ENCODE peak calls at places on chromosomes 12 and 14, in five cellular contexts. One of them, this sample, is unnamed.

GRCh38 chr14:93965968-93966474 is 10.3 kb downstream of the ASB2 start:
- DNase-seq in GM12865: no peak
- DNase-seq in esophagus muscularis mucosa: no peak
- DNase-seq in aorta: no peak
- DNase-seq in suprapubic skin: no peak
- DNase-seq in this sample: no peak

GRCh38 chr12:617304-617915 is 45.8 kb downstream of the NINJ2 start:
- DNase-seq in GM12865: no peak
- DNase-seq in esophagus muscularis mucosa: no peak
- DNase-seq in aorta: no peak
- DNase-seq in suprapubic skin: no peak
- DNase-seq in this sample: no peak

GRCh38 chr14:86943391-86944365 is 1049.3 kb downstream of the GALC start:
- DNase-seq in GM12865: no peak
- DNase-seq in esophagus muscularis mucosa: no peak
- DNase-seq in aorta: no peak
- DNase-seq in suprapubic skin: no peak
- DNase-seq in this sample: no peak

GRCh38 chr12:95265765-95266164 is 48.2 kb downstream of the VEZT start:
- DNase-seq in GM12865: no peak
- DNase-seq in esophagus muscularis mucosa: no peak
- DNase-seq in aorta: no peak
- DNase-seq in suprapubic skin: no peak
- DNase-seq in this sample: no peak

GRCh38 chr14:54182419-54183040 is 214.3 kb upstream of the CDKN3 start:
- DNase-seq in GM12865: no peak
- DNase-seq in esophagus muscularis mucosa: no peak
- DNase-seq in aorta: no peak
- DNase-seq in suprapubic skin: no peak
- DNase-seq in this sample: no peak

GRCh38 chr12:58819345-58819744 is 101.0 kb downstream of the LRIG3 start:
- DNase-seq in GM12865: no peak
- DNase-seq in esophagus muscularis mucosa: no peak
- DNase-seq in aorta: no peak
- DNase-seq in suprapubic skin: no peak
- DNase-seq in this sample: no peak

GRCh38 chr12:130649101-130649571 is 67.0 kb downstream of the RIMBP2 start:
- DNase-seq in GM12865: no peak
- DNase-seq in esophagus muscularis mucosa: no peak
- DNase-seq in aorta: no peak
- DNase-seq in suprapubic skin: peak
- DNase-seq in this sample: no peak

GRCh38 chr12:124829008-124829707 is 34.5 kb downstream of the SCARB1 start:
- DNase-seq in GM12865: no peak
- DNase-seq in esophagus muscularis mucosa: no peak
- DNase-seq in aorta: no peak
- DNase-seq in suprapubic skin: no peak
- DNase-seq in this sample: no peak

GRCh38 chr12:86193931-86194330 is 62.3 kb downstream of the MGAT4C start:
- DNase-seq in GM12865: no peak
- DNase-seq in esophagus muscularis mucosa: no peak
- DNase-seq in aorta: no peak
- DNase-seq in suprapubic skin: no peak
- DNase-seq in this sample: no peak

GRCh38 chr12:100026241-100026640 is 41.5 kb upstream of the ANKS1B start:
- DNase-seq in GM12865: no peak
- DNase-seq in esophagus muscularis mucosa: no peak
- DNase-seq in aorta: no peak
- DNase-seq in suprapubic skin: no peak
- DNase-seq in this sample: no peak

GRCh38 chr14:22296722-22297121 is 292.3 kb downstream of the DAD1 start:
- DNase-seq in GM12865: no peak
- DNase-seq in esophagus muscularis mucosa: no peak
- DNase-seq in aorta: no peak
- DNase-seq in suprapubic skin: no peak
- DNase-seq in this sample: no peak

GRCh38 chr12:71938728-71939385 is at the start of gene TPH2:
- DNase-seq in GM12865: peak
- DNase-seq in esophagus muscularis mucosa: no peak
- DNase-seq in aorta: peak
- DNase-seq in suprapubic skin: no peak
- DNase-seq in this sample: peak

GRCh38 chr12:51392556-51393237 is 1.5 kb upstream of the GALNT6 start:
- DNase-seq in GM12865: peak
- DNase-seq in esophagus muscularis mucosa: no peak
- DNase-seq in aorta: no peak
- DNase-seq in suprapubic skin: no peak
- DNase-seq in this sample: no peak

GRCh38 chr14:99268776-99269510 is 3.1 kb downstream of the BCL11B start:
- DNase-seq in GM12865: no peak
- DNase-seq in esophagus muscularis mucosa: no peak
- DNase-seq in aorta: no peak
- DNase-seq in suprapubic skin: peak
- DNase-seq in this sample: no peak

GRCh38 chr12:66319266-66319954 is 17.1 kb downstream of the HELB start:
- DNase-seq in GM12865: no peak
- DNase-seq in esophagus muscularis mucosa: no peak
- DNase-seq in aorta: no peak
- DNase-seq in suprapubic skin: no peak
- DNase-seq in this sample: no peak

GRCh38 chr14:35384386-35385041 is 20.0 kb downstream of the NFKBIA start:
- DNase-seq in GM12865: no peak
- DNase-seq in esophagus muscularis mucosa: no peak
- DNase-seq in aorta: no peak
- DNase-seq in suprapubic skin: no peak
- DNase-seq in this sample: peak

GRCh38 chr14:99215277-99215676 is 56.7 kb downstream of the BCL11B start:
- DNase-seq in GM12865: no peak
- DNase-seq in esophagus muscularis mucosa: no peak
- DNase-seq in aorta: peak
- DNase-seq in suprapubic skin: peak
- DNase-seq in this sample: peak

GRCh38 chr14:93977790-93978581 is 1.6 kb upstream of the ASB2 start:
- DNase-seq in GM12865: peak
- DNase-seq in esophagus muscularis mucosa: no peak
- DNase-seq in aorta: no peak
- DNase-seq in suprapubic skin: no peak
- DNase-seq in this sample: no peak

GRCh38 chr14:101780887-101781239 is 19.4 kb downstream of the PPP2R5C start:
- DNase-seq in GM12865: no peak
- DNase-seq in esophagus muscularis mucosa: peak
- DNase-seq in aorta: peak
- DNase-seq in suprapubic skin: no peak
- DNase-seq in this sample: peak

GRCh38 chr14:29759521-29760340 is 167.9 kb downstream of the PRKD1 start:
- DNase-seq in GM12865: peak
- DNase-seq in esophagus muscularis mucosa: no peak
- DNase-seq in aorta: no peak
- DNase-seq in suprapubic skin: no peak
- DNase-seq in this sample: no peak

GRCh38 chr14:34180428-34180827 is 229.6 kb upstream of the EGLN3 start:
- DNase-seq in GM12865: peak
- DNase-seq in esophagus muscularis mucosa: no peak
- DNase-seq in aorta: no peak
- DNase-seq in suprapubic skin: no peak
- DNase-seq in this sample: no peak

DNA sequence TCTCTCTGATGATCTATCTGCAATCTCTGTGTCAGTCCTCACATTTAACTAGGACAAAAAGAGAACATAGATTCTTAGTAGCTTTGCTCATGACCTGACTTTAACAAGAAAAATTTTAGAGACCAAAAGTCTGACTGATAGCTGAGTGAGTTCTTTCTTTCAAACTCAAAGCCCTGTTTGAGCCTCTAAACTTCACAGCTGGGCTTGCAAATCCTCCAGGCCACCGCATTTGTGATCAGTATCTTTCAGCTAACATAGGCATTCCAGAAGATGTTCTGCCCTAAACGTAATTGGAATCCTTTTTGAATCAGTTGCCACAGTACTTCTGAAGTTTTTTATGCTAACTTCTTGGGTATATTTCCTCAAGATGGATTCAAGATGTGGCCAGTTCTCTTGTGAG is 459.0 kb downstream of the DPF3 start:
- DNase-seq in GM12865: no peak
- DNase-seq in esophagus muscularis mucosa: no peak
- DNase-seq in aorta: no peak
- DNase-seq in suprapubic skin: no peak
- DNase-seq in this sample: no peak
- H3K4me3 ChIP-seq in GM12865: no peak
- H3K4me3 ChIP-seq in esophagus muscularis mucosa: no peak
- H3K4me3 ChIP-seq in aorta: no peak
- H3K4me3 ChIP-seq in suprapubic skin: no peak
- H3K4me3 ChIP-seq in this sample: no peak

GRCh38 chr14:77024171-77024627 is 4.3 kb downstream of the IRF2BPL start:
- DNase-seq in GM12865: peak
- DNase-seq in esophagus muscularis mucosa: no peak
- DNase-seq in aorta: peak
- DNase-seq in suprapubic skin: no peak
- DNase-seq in this sample: peak
- H3K4me3 ChIP-seq in GM12865: no peak
- H3K4me3 ChIP-seq in esophagus muscularis mucosa: peak
- H3K4me3 ChIP-seq in aorta: no peak
- H3K4me3 ChIP-seq in suprapubic skin: peak
- H3K4me3 ChIP-seq in this sample: peak

GRCh38 chr12:48969847-48970701 is 1.5 kb downstream of the WNT10B start:
- DNase-seq in GM12865: no peak
- DNase-seq in esophagus muscularis mucosa: no peak
- DNase-seq in aorta: peak
- DNase-seq in suprapubic skin: no peak
- DNase-seq in this sample: no peak

GRCh38 chr12:48973084-48973483 is 1.5 kb upstream of the WNT10B start:
- DNase-seq in GM12865: no peak
- DNase-seq in esophagus muscularis mucosa: no peak
- DNase-seq in aorta: no peak
- DNase-seq in suprapubic skin: no peak
- DNase-seq in this sample: no peak

GRCh38 chr12:48972213-48973021 is 882 bp upstream of the WNT10B start:
- DNase-seq in GM12865: no peak
- DNase-seq in esophagus muscularis mucosa: no peak
- DNase-seq in aorta: no peak
- DNase-seq in suprapubic skin: no peak
- DNase-seq in this sample: no peak

GRCh38 chr12:48969160-48969771 is 2.3 kb downstream of the WNT10B start:
- DNase-seq in GM12865: no peak
- DNase-seq in esophagus muscularis mucosa: no peak
- DNase-seq in aorta: no peak
- DNase-seq in suprapubic skin: no peak
- DNase-seq in this sample: no peak

DNA sequence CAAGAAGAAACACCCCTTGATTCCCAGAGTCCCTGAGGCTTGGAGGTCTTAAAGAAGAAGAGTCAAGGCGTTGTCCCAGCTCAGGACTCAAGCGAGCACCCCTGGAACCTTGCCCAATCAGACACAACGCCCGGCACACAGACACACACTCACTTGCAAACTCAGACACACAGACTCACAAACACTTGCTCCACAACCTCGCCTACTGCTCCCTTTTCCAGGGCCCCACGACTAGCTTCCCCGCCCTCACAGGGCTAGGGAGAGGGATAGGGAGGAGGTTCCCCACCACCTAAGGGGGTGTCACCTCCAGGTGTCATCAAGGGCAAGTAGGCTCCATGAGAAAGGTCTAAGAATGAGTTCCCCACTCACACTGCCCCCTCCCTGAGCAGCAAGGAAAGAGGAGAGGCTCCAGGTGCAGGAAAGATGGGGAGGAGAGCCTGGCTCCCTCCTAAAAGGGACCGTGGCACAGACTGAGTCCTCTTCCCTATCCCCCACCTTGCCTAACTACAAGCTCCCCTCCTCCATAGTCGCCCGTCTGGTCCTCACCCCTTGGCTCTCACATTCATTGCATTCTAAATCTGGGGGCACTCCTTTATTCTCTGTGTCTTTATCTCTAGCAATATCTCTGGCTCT is 717 bp downstream of the WNT10B start:
- DNase-seq in GM12865: no peak
- DNase-seq in esophagus muscularis mucosa: no peak
- DNase-seq in aorta: no peak
- DNase-seq in suprapubic skin: no peak
- DNase-seq in this sample: no peak
- H3K4me3 ChIP-seq in GM12865: no peak
- H3K4me3 ChIP-seq in esophagus muscularis mucosa: peak
- H3K4me3 ChIP-seq in aorta: no peak
- H3K4me3 ChIP-seq in suprapubic skin: peak
- H3K4me3 ChIP-seq in this sample: no peak

GRCh38 chr12:52573743-52574142 is at the start of gene KRT74:
- DNase-seq in GM12865: no peak
- DNase-seq in esophagus muscularis mucosa: no peak
- DNase-seq in aorta: no peak
- DNase-seq in suprapubic skin: no peak
- DNase-seq in this sample: no peak
- H3K4me3 ChIP-seq in GM12865: no peak
- H3K4me3 ChIP-seq in esophagus muscularis mucosa: no peak
- H3K4me3 ChIP-seq in aorta: no peak
- H3K4me3 ChIP-seq in suprapubic skin: no peak
- H3K4me3 ChIP-seq in this sample: no peak